ENCODE peak calls at places on chromosomes 4 and X, in nine cellular contexts. G is anterior cingulate cortex; H is left lobe of liver; X is AG20443; R is activated T-cell treated with anti-CD3 and anti-CD28 coated beads for 1 hour; F is GM04504; D is ovary; M is activated CD4-positive, alpha-beta T cell treated with anti-CD3 and anti-CD28 coated beads, Interleukin-2, amount 10 ng/mL, durations not matched to agents 7 days and 5 days; V is fibroblast of lung. O is an unnamed sample.
A peak's percentile ranks its signal among the peaks of the same experiment; 100 is the strongest.

GRCh38 chr4:126265880-126266279 is 951.1 kb downstream of the FAT4 start:
- DNase-seq in M (no peak), D (no peak), V (peak; percentile 24), G (no peak), H (no peak), R (no peak), X (no peak), F (no peak), O (no peak)

GRCh38 chr4:153476829-153477574 is 10.8 kb downstream of the TMEM131L start:
- DNase-seq in M (no peak), H (no peak), X (no peak), V (peak; percentile 6), D (no peak), G (no peak), F (no peak), R (no peak), O (no peak)

GRCh38 chr4:4857001-4857808 is 2.3 kb upstream of the MSX1 start:
- DNase-seq in M (no peak), H (no peak), F (no peak), G (no peak), D (no peak), X (no peak), R (no peak), V (no peak), O (no peak)

GRCh38 chr4:180809439-180809838 is 1433.8 kb upstream of the TENM3 start:
- DNase-seq in M (no peak), V (peak; percentile 85), D (no peak), F (no peak), G (no peak), H (no peak), R (no peak), X (no peak), O (no peak)

GRCh38 chr4:82787342-82787741 is 11.3 kb downstream of the SCD5 start:
- DNase-seq in X (peak; percentile 46), M (no peak), V (peak; percentile 70), D (no peak), H (no peak), R (no peak), G (no peak), F (no peak), O (no peak)

GRCh38 chr4:35463251-35463952 is 780.9 kb downstream of the ARAP2 start:
- DNase-seq in D (no peak), X (no peak), F (no peak), H (no peak), R (no peak), M (no peak), V (no peak), G (no peak), O (no peak)

GRCh38 chrX:130615941-130616340 is 214.2 kb downstream of the RBMX2 start:
- DNase-seq in R (no peak), V (no peak), D (no peak), X (no peak), G (no peak), F (no peak), M (no peak), H (no peak), O (no peak)

GRCh38 chrX:17464196-17464595 is 89.2 kb downstream of the NHS start:
- DNase-seq in G (no peak), V (peak; percentile 73), X (peak; percentile 37), H (no peak), M (no peak), D (no peak), F (peak; percentile 28), R (no peak), O (no peak)

GRCh38 chr4:152690706-152691651 is 11.2 kb upstream of the TMEM154 start:
- DNase-seq in H (no peak), F (peak; percentile 13), V (peak; percentile 49), X (no peak), R (no peak), D (no peak), G (no peak), M (no peak), O (no peak)

GRCh38 chr4:106034205-106034604 is 138.9 kb downstream of the NPNT start:
- DNase-seq in H (no peak), F (peak; percentile 58), X (no peak), G (no peak), R (no peak), V (peak; percentile 55), D (no peak), M (no peak), O (no peak)

GRCh38 chrX:32408389-32408788 is 803.0 kb downstream of the DMD start:
- DNase-seq in G (no peak), F (no peak), V (no peak), D (no peak), M (peak; percentile 5), X (no peak), R (no peak), H (no peak), O (no peak)

GRCh38 chrX:44874481-44875184 is 1.6 kb downstream of the KDM6A start:
- DNase-seq in F (peak; percentile 16), V (peak; percentile 57), H (no peak), G (peak; percentile 2), R (peak; percentile 20), M (peak; percentile 35), D (no peak), X (peak; percentile 20), O (no peak)

GRCh38 chrX:87006561-87006960 is 511.0 kb upstream of the KLHL4 start:
- DNase-seq in R (no peak), V (no peak), F (no peak), H (no peak), D (no peak), X (no peak), M (no peak), G (no peak), O (no peak)

GRCh38 chr4:3788366-3788660 is 22.1 kb downstream of the ADRA2C start:
- DNase-seq in R (no peak), D (no peak), V (no peak), F (no peak), M (no peak), G (no peak), X (no peak), H (no peak), O (no peak)

GRCh38 chr4:3235581-3235980 is 13.4 kb upstream of the MSANTD1 start:
- DNase-seq in G (no peak), X (no peak), D (no peak), V (no peak), H (no peak), M (no peak), R (no peak), F (no peak), O (no peak)

GRCh38 chr4:15100994-15101695 is 98.9 kb downstream of the CPEB2 start:
- DNase-seq in V (peak; percentile 32), H (no peak), X (peak; percentile 55), D (no peak), R (no peak), M (no peak), G (peak; percentile 4), F (no peak), O (no peak)

GRCh38 chr4:142656178-142656577 is 189.9 kb downstream of the INPP4B start:
- DNase-seq in V (peak; percentile 33), D (no peak), F (peak; percentile 6), M (peak; percentile 10), H (no peak), G (no peak), R (peak; percentile 3), X (no peak), O (no peak)

GRCh38 chr4:110613710-110614109 is 9.2 kb downstream of the PITX2 start:
- DNase-seq in D (no peak), V (no peak), G (no peak), X (no peak), R (no peak), M (no peak), H (no peak), F (no peak), O (no peak)

GRCh38 chr4:102281171-102281842 is 64.0 kb downstream of the SLC39A8 start:
- DNase-seq in D (no peak), F (no peak), V (no peak), R (no peak), M (no peak), G (no peak), X (no peak), H (no peak), O (no peak)

GRCh38 chr4:128385683-128386304 is 98.2 kb upstream of the PGRMC2 start:
- DNase-seq in M (no peak), R (no peak), G (no peak), H (no peak), V (peak; percentile 63), D (no peak), X (no peak), F (peak; percentile 46), O (no peak)

GRCh38 chr4:140151700-140152014 is 2.3 kb downstream of the MAML3 start:
- DNase-seq in R (no peak), D (peak; percentile 84), M (peak; percentile 75), F (no peak), V (peak; percentile 92), G (peak; percentile 40), X (no peak), H (peak; percentile 90), O (no peak)

GRCh38 chr4:20195071-20195885 is 56.4 kb upstream of the SLIT2 start:
- DNase-seq in R (no peak), X (no peak), F (no peak), D (no peak), G (no peak), M (no peak), V (peak; percentile 72), H (no peak), O (no peak)

GRCh38 chr4:5460106-5460801 is 248.1 kb downstream of the EVC2 start:
- DNase-seq in X (peak; percentile 68), D (no peak), G (peak; percentile 6), M (no peak), R (no peak), V (peak; percentile 25), H (no peak), F (no peak), O (no peak)

GRCh38 chr4:6873792-6874461 is 35.7 kb upstream of the TBC1D14 start:
- DNase-seq in H (peak; percentile 66), M (peak; percentile 87), V (peak; percentile 35), G (peak; percentile 40), R (peak; percentile 78), X (peak; percentile 64), D (peak; percentile 73), F (no peak), O (no peak)

GRCh38 chr4:152937535-152938236 is 1.6 kb downstream of the FHDC1 start:
- DNase-seq in F (peak; percentile 3), D (peak; percentile 49), V (peak; percentile 48), X (peak; percentile 65), G (no peak), R (no peak), H (no peak), M (no peak), O (no peak)

GRCh38 chr4:98092833-98093439 is 50.3 kb downstream of the STPG2 start:
- DNase-seq in V (peak; percentile 8), D (no peak), R (no peak), M (no peak), G (no peak), F (peak; percentile 1), H (no peak), X (peak; percentile 6), O (no peak)

GRCh38 chrX:72105436-72105835 is 26.3 kb downstream of the RTL5 start:
- DNase-seq in G (no peak), M (peak; percentile 73), D (no peak), F (no peak), V (no peak), R (no peak), X (no peak), H (no peak), O (no peak)

GRCh38 chr4:212438-213174 is 88.3 kb downstream of the ZNF718 start:
- DNase-seq in V (peak; percentile 92), X (peak; percentile 88), G (peak; percentile 57), D (peak; percentile 74), H (peak; percentile 48), M (no peak), F (peak; percentile 62), R (no peak), O (peak; percentile 28)

GRCh38 chr4:5266991-5267390 is 215.7 kb downstream of the STK32B start:
- DNase-seq in M (no peak), F (no peak), D (no peak), X (no peak), G (no peak), R (no peak), V (peak; percentile 1), H (no peak), O (no peak)

GRCh38 chr4:3041192-3042142 is 32.9 kb downstream of the HTT-AS start:
- DNase-seq in D (peak; percentile 50), V (peak; percentile 47), M (peak; percentile 58), F (peak; percentile 22), G (no peak), X (peak; percentile 84), R (peak; percentile 22), H (peak; percentile 66), O (no peak)